ENCODE peak calls at places on chromosomes 7 and 10, in six cellular contexts. I is HepG2, W is A549, D is H1, B is SK-N-SH, C is K562. L is an unnamed sample.

GRCh38 chr10:12396567-12396966 is 47.2 kb downstream of the CAMK1D start:
- DNase-seq in W (no peak), D (peak; percentile 42), B (no peak), I (no peak), C (no peak), L (no peak)

GRCh38 chr10:132230557-132231210 is 43.9 kb downstream of the DPYSL4 start:
- DNase-seq in W (no peak), C (no peak), D (no peak), I (no peak), B (peak; percentile 50), L (no peak)

GRCh38 chr7:129746857-129747529 is 135.5 kb downstream of the NRF1 start:
- DNase-seq in W (no peak), I (no peak), D (no peak), B (peak; percentile 84), C (no peak), L (no peak)

GRCh38 chr10:124348801-124349200 is 69.9 kb downstream of the OAT start:
- DNase-seq in B (no peak), I (no peak), C (no peak), D (no peak), W (no peak), L (no peak)

GRCh38 chr7:70568674-70569334 is 563.1 kb upstream of the GALNT17 start:
- DNase-seq in W (no peak), I (no peak), B (no peak), C (no peak), D (no peak), L (no peak)

GRCh38 chr10:128062331-128062730 is 63.9 kb downstream of the MKI67 start:
- DNase-seq in C (no peak), I (no peak), D (no peak), W (no peak), B (peak; percentile 55), L (no peak)

GRCh38 chr10:113329121-113329596 is 223.7 kb upstream of the HABP2 start:
- DNase-seq in D (no peak), I (no peak), B (peak; percentile 20), C (no peak), W (no peak), L (no peak)

GRCh38 chr10:49512121-49512809 is 26.7 kb downstream of the ERCC6 start:
- DNase-seq in I (peak; percentile 16), W (peak; percentile 7), B (peak; percentile 38), C (no peak), D (no peak), L (no peak)

GRCh38 chr7:39027491-39027890 is 49.8 kb downstream of the POU6F2 start:
- DNase-seq in B (no peak), D (no peak), W (no peak), C (no peak), I (no peak), L (no peak)

GRCh38 chr10:74290703-74291102 is 139.7 kb downstream of the ADK start:
- DNase-seq in B (no peak), D (no peak), I (no peak), W (no peak), C (no peak), L (no peak)

GRCh38 chr10:26310361-26310760 is 93.8 kb downstream of the GAD2 start:
- DNase-seq in W (no peak), C (no peak), D (no peak), I (no peak), B (no peak), L (no peak)

GRCh38 chr10:86261470-86261869 is 105.1 kb downstream of the GRID1 start:
- DNase-seq in C (no peak), I (no peak), W (no peak), B (no peak), D (no peak), L (no peak)

GRCh38 chr10:69656719-69657269 is 26.7 kb downstream of the FAM241B start:
- DNase-seq in D (no peak), B (no peak), W (no peak), C (no peak), I (no peak), L (no peak)

GRCh38 chr10:29438271-29438670 is 149.4 kb downstream of the LYZL1 start:
- DNase-seq in C (no peak), D (no peak), I (no peak), W (no peak), B (no peak), L (no peak)

GRCh38 chr7:14759785-14760184 is 142.8 kb downstream of the DGKB start:
- DNase-seq in W (no peak), D (no peak), B (no peak), I (no peak), C (no peak), L (no peak)

GRCh38 chr10:21511931-21512330 is 13.6 kb downstream of the SKIDA1 start:
- DNase-seq in W (no peak), B (no peak), I (no peak), D (no peak), C (no peak), L (no peak)

GRCh38 chr7:153886506-153887391 is 165.4 kb upstream of the DPP6 start:
- DNase-seq in I (no peak), B (peak; percentile 73), W (no peak), C (no peak), D (peak; percentile 83), L (no peak)

GRCh38 chr10:90032519-90032918 is 331.1 kb downstream of the KIF20B start:
- DNase-seq in W (no peak), B (no peak), D (no peak), I (no peak), C (no peak), L (no peak)

GRCh38 chr10:47374611-47375536 is 9.2 kb downstream of the ZNF488 start:
- DNase-seq in W (no peak), B (no peak), D (peak; percentile 26), C (no peak), I (no peak), L (no peak)

GRCh38 chr7:97017197-97018125 is 7.2 kb downstream of the DLX5 start:
- DNase-seq in C (no peak), W (no peak), D (no peak), I (no peak), B (no peak), L (no peak)

GRCh38 chr7:100465299-100465698 is 1.2 kb upstream of the SPACDR start:
- DNase-seq in C (no peak), B (no peak), W (no peak), I (no peak), D (no peak), L (no peak)

GRCh38 chr7:100466830-100467605 is 3.0 kb upstream of the SPACDR start:
- DNase-seq in W (no peak), B (peak; percentile 31), D (no peak), I (no peak), C (no peak), L (no peak)

GRCh38 chr7:100464791-100465190 is 731 bp upstream of the SPACDR start:
- DNase-seq in D (no peak), I (no peak), W (no peak), B (no peak), C (no peak), L (no peak)

GRCh38 chr7:100464210-100464660 is at the start of gene SPACDR:
- DNase-seq in W (no peak), B (no peak), C (no peak), D (no peak), I (no peak), L (no peak)

DNA sequence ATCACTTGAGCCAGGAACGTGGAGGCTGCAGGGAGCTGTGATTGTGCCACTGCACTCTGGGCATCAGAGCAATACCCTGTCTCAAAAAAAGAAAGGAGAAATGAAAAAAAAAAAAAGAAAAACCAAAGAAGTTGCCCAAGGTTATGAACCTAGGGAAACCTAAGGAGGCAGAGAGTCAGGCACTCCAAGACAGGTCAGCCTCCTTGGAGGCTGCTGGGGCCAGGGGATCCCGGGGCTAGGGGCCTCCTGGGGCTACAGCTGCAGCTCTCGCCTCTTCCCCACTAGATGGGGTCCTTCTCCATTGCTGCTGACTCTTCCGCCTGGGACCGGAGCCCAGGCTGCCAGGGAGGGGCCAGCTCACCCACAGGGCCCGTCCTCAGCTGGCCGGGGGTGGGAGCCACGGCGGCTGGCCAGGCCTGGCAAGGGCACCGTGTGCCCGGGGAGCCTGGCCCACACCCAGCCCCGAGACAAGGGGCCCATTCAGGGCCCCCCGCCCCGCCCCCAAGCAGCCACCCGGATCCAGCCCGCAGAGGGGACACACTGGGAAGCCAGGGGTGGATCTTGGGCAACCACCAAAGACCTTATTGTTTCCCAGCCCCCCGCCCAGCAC is 1.7 kb upstream of the SPACDR start:
- DNase-seq in I (peak; percentile 58), C (peak; percentile 65), B (peak; percentile 98), W (peak; percentile 58), D (no peak), L (no peak)
- TF ChIP-seq CHD2 in I (no peak), C (no peak), B (no peak), W (no peak), D (no peak), L (no peak)

GRCh38 chr7:75762350-75762917 is 9.6 kb downstream of the CCL26 start:
- DNase-seq in I (peak; percentile 59), B (peak; percentile 84), W (peak; percentile 92), D (no peak), C (peak; percentile 65), L (peak; percentile 40)
- TF ChIP-seq CHD2 in I (no peak), B (no peak), W (no peak), D (no peak), C (no peak), L (no peak)

DNA sequence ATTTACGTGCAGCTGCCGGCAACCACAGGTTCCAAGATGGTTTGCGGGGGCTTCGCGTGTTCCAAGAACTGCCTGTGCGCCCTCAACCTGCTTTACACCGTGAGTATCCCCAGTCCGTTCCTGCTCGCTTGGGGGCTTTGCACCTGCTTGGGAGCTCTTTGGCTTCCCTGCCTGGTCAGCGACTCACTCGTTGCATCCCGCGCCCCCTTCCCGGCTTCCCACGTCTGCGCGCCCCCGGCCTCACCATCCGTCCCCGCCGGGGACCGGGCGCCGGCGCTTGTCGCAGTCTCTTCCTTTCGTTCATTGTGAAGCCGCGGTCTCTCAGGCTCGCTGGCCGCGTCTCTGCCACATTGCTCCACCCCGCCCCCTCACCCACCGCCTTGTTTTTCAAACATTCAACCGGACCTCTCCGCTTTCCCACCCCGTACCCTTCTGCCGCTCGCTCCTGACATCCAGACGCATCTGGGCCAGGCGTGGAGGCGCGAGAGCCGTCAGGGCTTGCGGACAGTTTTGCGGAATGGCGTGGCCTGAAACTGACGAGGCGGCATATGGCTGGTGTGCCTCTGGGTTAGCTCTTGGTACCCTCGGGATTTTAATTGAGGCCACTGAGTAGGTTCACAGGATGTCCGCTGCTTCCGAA is 497 bp downstream of the TSPAN13 start:
- DNase-seq in C (peak; percentile 38), B (peak; percentile 81), D (peak; percentile 80), I (peak; percentile 8), W (no peak), L (no peak)
- TF ChIP-seq CHD2 in C (no peak), B (no peak), D (no peak), I (no peak), W (no peak), L (no peak)

DNA sequence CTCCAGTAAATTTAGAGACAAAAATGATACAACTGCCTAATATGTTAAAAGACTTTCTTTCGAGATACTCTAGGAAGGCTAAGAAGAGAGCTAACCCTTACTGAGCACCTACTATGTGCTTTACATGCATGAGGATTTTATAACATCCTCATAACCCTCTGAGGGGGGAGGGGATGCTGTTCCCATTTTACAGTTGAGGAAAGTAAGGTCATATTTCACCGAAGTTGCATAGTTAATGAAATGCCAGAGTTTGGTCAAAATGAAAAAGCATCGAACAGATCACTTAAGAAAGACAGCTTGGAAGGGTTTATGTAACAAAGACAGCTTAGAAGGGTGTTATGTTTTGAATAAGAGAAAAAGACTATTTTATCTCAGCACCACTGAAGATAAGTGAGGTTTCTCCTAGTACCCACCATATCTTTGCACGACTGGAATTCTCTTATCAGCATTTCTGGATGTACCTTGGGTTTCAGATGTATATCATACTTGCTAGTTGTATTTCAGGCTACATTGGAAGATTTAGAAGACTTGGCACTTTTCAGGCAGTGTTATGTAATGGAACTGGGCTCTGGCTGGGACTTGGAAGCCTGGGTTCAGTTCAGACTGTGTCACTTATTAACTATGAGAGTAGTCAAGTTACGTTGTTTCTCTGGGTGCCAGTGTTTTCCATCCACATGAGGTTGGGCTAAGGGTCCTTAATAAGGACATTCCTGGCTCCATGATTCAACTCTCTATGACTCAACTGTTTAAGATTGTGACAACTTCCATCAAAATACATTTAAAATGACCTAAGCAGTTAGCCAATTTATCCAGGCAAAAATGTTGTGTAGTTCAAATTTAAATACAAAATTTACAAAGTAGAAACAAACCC is 6.0 kb downstream of the RHOBTB1 start:
- DNase-seq in I (no peak), B (no peak), D (no peak), W (no peak), C (no peak), L (no peak)
- TF ChIP-seq CHD2 in I (no peak), B (no peak), D (no peak), W (no peak), C (no peak), L (no peak)